ENCODE peak calls at places on chromosomes 4 and X, in seven cellular contexts. X is AG04450; M is left ventricle myocardium inferior; Y is tibial artery; A is naive thymus-derived CD4-positive, alpha-beta T cell; N is aorta; E is CD4-positive, alpha-beta T cell. J is an unnamed sample. For H3K9me3, the result is how much of the 10 kb centered on the place peaks cover.

GRCh38 chr4:100095729-100096595 is 94.3 kb downstream of the DDIT4L start:
- DNase-seq in Y (peak), X (peak), N (peak), A (peak), M (peak), E (peak), J (peak)

GRCh38 chr4:126071346-126072333 is 756.9 kb downstream of the FAT4 start:
- DNase-seq in M (no peak), N (no peak), Y (no peak), E (no peak), A (no peak), X (peak), J (no peak)

GRCh38 chr4:100257567-100257966 is 67.3 kb upstream of the DDIT4L start:
- DNase-seq in N (no peak), Y (no peak), A (no peak), M (no peak), E (no peak), X (no peak), J (no peak)

GRCh38 chr4:22190855-22191254 is 242.3 kb upstream of the KCNIP4 start:
- DNase-seq in Y (no peak), A (no peak), X (peak), N (no peak), M (no peak), E (no peak), J (no peak)

GRCh38 chr4:52946811-52947210 is 84.7 kb downstream of the RASL11B start:
- DNase-seq in A (no peak), Y (no peak), M (peak), E (no peak), N (no peak), X (no peak), J (peak)

GRCh38 chr4:19155568-19155967 is 1096.1 kb upstream of the SLIT2 start:
- DNase-seq in X (no peak), A (no peak), M (no peak), N (no peak), E (no peak), Y (no peak), J (no peak)

GRCh38 chr4:36039031-36039430 is 205.3 kb downstream of the ARAP2 start:
- DNase-seq in E (no peak), Y (no peak), M (no peak), N (no peak), X (no peak), A (no peak), J (no peak)

GRCh38 chrX:12950851-12951589 is 23.9 kb upstream of the TMSB4X start:
- DNase-seq in X (no peak), A (peak), E (peak), N (no peak), Y (no peak), M (no peak), J (peak)

GRCh38 chrX:155065035-155065734 is 5.8 kb downstream of the CMC4 start:
- DNase-seq in N (no peak), A (no peak), X (no peak), E (no peak), M (no peak), Y (no peak), J (no peak)

GRCh38 chr4:24686866-24687672 is 102.7 kb upstream of the DHX15 start:
- DNase-seq in A (no peak), E (no peak), M (peak), N (no peak), X (no peak), Y (no peak), J (no peak)

GRCh38 chrX:107526141-107526540 is 76.7 kb downstream of the FRMPD3 start:
- DNase-seq in N (no peak), X (no peak), M (no peak), Y (no peak), E (no peak), A (no peak), J (no peak)

GRCh38 chr4:82367438-82368097 is 6.2 kb downstream of the HNRNPD start:
- DNase-seq in M (no peak), Y (no peak), N (no peak), A (no peak), E (no peak), X (no peak), J (no peak)

GRCh38 chr4:145315828-145316227 is 135.4 kb upstream of the OTUD4 start:
- DNase-seq in N (no peak), M (no peak), Y (no peak), A (no peak), X (no peak), E (no peak), J (no peak)

GRCh38 chr4:87967193-87967592 is 8.3 kb upstream of the SPP1 start:
- DNase-seq in E (no peak), M (no peak), A (no peak), N (no peak), Y (no peak), X (no peak), J (no peak)

GRCh38 chr4:41318839-41319530 is 62.3 kb downstream of the UCHL1 start:
- DNase-seq in Y (no peak), E (no peak), A (no peak), X (no peak), M (peak), N (no peak), J (peak)

GRCh38 chr4:8538703-8539567 is 41.3 kb upstream of the GPR78 start:
- DNase-seq in A (no peak), E (no peak), M (no peak), Y (no peak), X (no peak), N (no peak), J (no peak)

GRCh38 chr4:8536467-8536866 is 43.7 kb upstream of the GPR78 start:
- DNase-seq in M (no peak), A (no peak), N (peak), E (no peak), X (no peak), Y (no peak), J (no peak)

GRCh38 chr4:8537041-8537461 is 43.1 kb upstream of the GPR78 start:
- DNase-seq in A (no peak), E (no peak), M (no peak), N (peak), Y (no peak), X (peak), J (no peak)

GRCh38 chr4:8539661-8540060 is 40.5 kb upstream of the GPR78 start:
- DNase-seq in N (no peak), E (no peak), M (no peak), X (no peak), Y (peak), A (no peak), J (no peak)

DNA sequence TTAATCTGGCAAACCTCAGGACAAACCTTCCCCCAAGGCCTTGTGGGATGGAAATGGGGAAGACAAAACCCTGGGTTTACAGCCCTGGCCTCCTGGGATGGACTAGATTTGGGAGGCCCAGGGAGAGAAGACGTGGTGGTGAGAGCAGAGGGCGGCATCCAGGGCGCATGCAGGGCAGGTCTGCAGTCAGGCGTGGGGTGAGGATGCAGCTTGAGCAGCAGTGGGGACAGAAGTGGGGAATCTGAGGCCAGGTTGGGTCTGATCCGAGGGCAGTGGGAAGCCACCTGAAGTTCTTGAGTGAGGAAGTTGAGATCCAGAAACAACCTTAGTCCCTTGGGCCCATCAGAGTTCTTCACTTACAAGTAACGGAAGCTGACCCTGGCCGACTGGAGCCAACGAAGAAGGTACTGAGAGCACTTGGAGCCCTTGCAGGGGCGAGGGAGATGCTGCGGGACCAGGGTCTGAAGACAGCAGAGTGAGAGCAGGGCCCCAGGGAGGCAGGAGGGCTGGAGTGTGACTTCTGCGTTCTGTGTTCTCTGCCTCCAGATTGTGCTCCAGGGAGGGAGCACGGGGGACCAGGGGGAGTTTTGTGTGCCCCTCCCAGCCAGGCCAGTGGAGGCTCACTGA is 42.0 kb upstream of the GPR78 start:
- DNase-seq in Y (no peak), M (no peak), X (no peak), A (no peak), E (no peak), N (no peak), J (no peak)
- H3K27ac ChIP-seq in Y (no peak), M (no peak), X (no peak), A (no peak), E (no peak), N (no peak), J (no peak)

DNA sequence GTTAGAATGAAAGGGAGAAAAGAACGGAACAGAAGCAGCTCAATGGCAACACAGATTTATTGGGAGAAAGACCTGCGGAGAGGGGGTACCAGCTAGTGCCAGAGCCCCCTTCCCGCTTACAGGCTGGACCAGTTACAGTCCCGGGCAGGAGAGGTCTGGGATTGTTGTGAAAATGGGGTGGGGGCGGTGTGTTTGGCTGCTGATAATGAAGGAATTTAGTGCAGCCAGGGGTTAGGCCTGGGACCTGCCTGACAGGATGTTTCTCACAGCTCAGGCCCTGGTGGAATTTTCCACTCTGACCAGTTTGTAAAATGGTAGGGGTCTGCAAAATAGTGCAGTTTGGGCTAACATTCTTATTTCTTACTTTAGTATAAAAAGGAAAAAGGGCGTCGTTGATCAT is 75.4 kb upstream of the SPIN4 start:
- DNase-seq in N (no peak), E (no peak), X (no peak), Y (no peak), A (no peak), M (no peak), J (no peak)
- H3K9me3 ChIP-seq in N (under half), E (under half), X (under half), Y (under half), A (under half), M (under half), J (under half)

GRCh38 chr4:26031704-26032103 is 117.7 kb downstream of the SMIM20 start:
- DNase-seq in N (no peak), X (no peak), A (no peak), M (no peak), Y (no peak), E (no peak), J (no peak)
- H3K27ac ChIP-seq in N (no peak), X (peak), A (no peak), M (no peak), Y (peak), E (no peak), J (no peak)

GRCh38 chrX:65871671-65872311 is 168.1 kb downstream of the VSIG4 start:
- DNase-seq in X (no peak), E (no peak), A (no peak), Y (no peak), N (no peak), M (no peak), J (no peak)

GRCh38 chrX:65866146-65866545 is 173.7 kb downstream of the VSIG4 start:
- DNase-seq in Y (no peak), N (no peak), A (peak), M (no peak), E (no peak), X (no peak), J (no peak)

GRCh38 chrX:65862638-65863037 is 177.2 kb downstream of the VSIG4 start:
- DNase-seq in A (peak), X (no peak), N (no peak), M (no peak), Y (no peak), E (no peak), J (no peak)

GRCh38 chrX:65866762-65867161 is 173.1 kb downstream of the VSIG4 start:
- DNase-seq in Y (no peak), N (no peak), X (no peak), A (no peak), E (no peak), M (no peak), J (no peak)
- H3K9me3 ChIP-seq in Y (under half), N (under half), X (under half), A (under half), E (under half), M (under half), J (under half)

GRCh38 chrX:136767104-136767941 is 13.4 kb downstream of the ARHGEF6 start:
- DNase-seq in A (peak), Y (peak), M (peak), N (peak), E (peak), X (no peak), J (peak)
- H3K27ac ChIP-seq in A (peak), Y (peak), M (peak), N (peak), E (peak), X (peak), J (peak)

GRCh38 chr4:184361443-184361842 is 112.9 kb downstream of the IRF2 start:
- DNase-seq in Y (no peak), X (no peak), E (no peak), A (no peak), M (no peak), N (no peak), J (no peak)

GRCh38 chr4:184364100-184364921 is 110.0 kb downstream of the IRF2 start:
- DNase-seq in E (no peak), Y (no peak), X (no peak), A (no peak), M (no peak), N (no peak), J (no peak)

GRCh38 chr4:184359905-184360304 is 114.4 kb downstream of the IRF2 start:
- DNase-seq in N (no peak), X (no peak), E (no peak), A (no peak), Y (no peak), M (no peak), J (no peak)

GRCh38 chr4:184363258-184363657 is 111.1 kb downstream of the IRF2 start:
- DNase-seq in Y (no peak), X (no peak), M (no peak), A (no peak), N (no peak), E (no peak), J (no peak)

DNA sequence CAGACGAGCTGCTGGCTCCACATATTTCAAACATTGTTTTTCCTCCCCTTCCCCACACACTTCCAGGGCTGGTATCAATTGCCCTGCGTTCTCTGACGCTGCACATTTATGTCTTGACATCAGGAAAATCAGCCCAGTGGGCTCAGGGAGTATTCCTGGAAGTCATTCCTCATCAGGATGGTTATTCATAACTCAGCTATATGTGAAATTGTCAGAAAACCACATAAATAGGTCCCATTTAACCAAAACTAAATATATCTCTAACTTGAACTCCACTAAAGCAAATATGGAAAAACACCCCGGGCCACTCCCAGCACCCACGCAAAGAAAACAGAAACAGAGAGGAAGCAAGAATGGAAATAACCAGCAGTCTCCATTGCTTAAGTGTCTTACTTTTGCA is 112.0 kb downstream of the IRF2 start:
- DNase-seq in X (no peak), N (no peak), M (no peak), E (no peak), A (no peak), Y (no peak), J (no peak)
- H3K9me3 ChIP-seq in X (under half), N (under half), M (under half), E (under half), A (under half), Y (under half), J (under half)